ENCODE peak calls at places on chromosome 2, in seven cellular contexts. D is prostate gland; W is HFFc6; H is right lobe of liver; U is CD4-positive, alpha-beta T cell; J is GM20000; Y is left ventricle myocardium inferior. P is an unnamed sample.

GRCh38 chr2:219689676-219690628 is 62.5 kb downstream of the SLC4A3 start:
- DNase-seq in D (peak; percentile 44), W (peak; percentile 66), H (no peak), U (no peak), J (peak; percentile 59), Y (no peak), P (peak; percentile 68)

GRCh38 chr2:237729681-237730475 is 68.7 kb upstream of the RBM44 start:
- DNase-seq in D (no peak), W (no peak), H (no peak), U (no peak), J (no peak), Y (no peak), P (peak; percentile 88)

GRCh38 chr2:52821631-52822030 is 946.0 kb upstream of the CHAC2 start:
- DNase-seq in D (no peak), W (no peak), H (no peak), U (no peak), J (no peak), Y (no peak), P (peak; percentile 11)

GRCh38 chr2:170554278-170554955 is 160.7 kb upstream of the SP5 start:
- DNase-seq in D (peak; percentile 54), W (no peak), H (peak; percentile 78), U (no peak), J (no peak), Y (peak; percentile 30), P (peak; percentile 85)

GRCh38 chr2:122999823-123000222 is 1025.3 kb upstream of the CNTNAP5 start:
- DNase-seq in D (no peak), W (no peak), H (no peak), U (no peak), J (no peak), Y (no peak), P (no peak)

GRCh38 chr2:200616656-200617055 is 30.8 kb downstream of the AOX1 start:
- DNase-seq in D (no peak), W (no peak), H (no peak), U (no peak), J (no peak), Y (no peak), P (no peak)

GRCh38 chr2:127067620-127068350 is 39.2 kb downstream of the BIN1 start:
- DNase-seq in D (peak; percentile 61), W (peak; percentile 21), H (peak; percentile 87), U (peak; percentile 64), J (peak; percentile 82), Y (peak; percentile 57), P (peak; percentile 97)

GRCh38 chr2:27264753-27265535 is 2.1 kb upstream of the SLC30A3 start:
- DNase-seq in D (peak; percentile 53), W (peak; percentile 28), H (no peak), U (peak; percentile 44), J (peak; percentile 85), Y (peak; percentile 66), P (peak; percentile 96)

GRCh38 chr2:68506170-68506569 is 38.8 kb downstream of the APLF start:
- DNase-seq in D (no peak), W (no peak), H (no peak), U (no peak), J (no peak), Y (no peak), P (no peak)

GRCh38 chr2:232872826-232873225 is 2.8 kb downstream of the SNORC start:
- DNase-seq in D (no peak), W (no peak), H (no peak), U (no peak), J (no peak), Y (no peak), P (peak; percentile 82)

GRCh38 chr2:149703281-149703680 is 115.7 kb upstream of the MMADHC start:
- DNase-seq in D (no peak), W (no peak), H (no peak), U (no peak), J (no peak), Y (no peak), P (no peak)

GRCh38 chr2:96139181-96139758 is 968 bp upstream of the ASTL start:
- DNase-seq in D (no peak), W (no peak), H (no peak), U (no peak), J (no peak), Y (no peak), P (peak; percentile 54)

GRCh38 chr2:239006886-239007285 is 159.0 kb downstream of the TWIST2 start:
- DNase-seq in D (peak; percentile 31), W (peak; percentile 57), H (no peak), U (no peak), J (no peak), Y (no peak), P (peak; percentile 92)

GRCh38 chr2:234426616-234427015 is 70.3 kb downstream of the ARL4C start:
- DNase-seq in D (no peak), W (no peak), H (no peak), U (no peak), J (no peak), Y (no peak), P (no peak)

GRCh38 chr2:100878000-100878786 is 58.3 kb downstream of the NPAS2 start:
- DNase-seq in D (peak; percentile 13), W (no peak), H (peak; percentile 62), U (no peak), J (no peak), Y (peak; percentile 37), P (peak; percentile 76)

GRCh38 chr2:25009954-25010353 is 31.9 kb upstream of the EFR3B start:
- DNase-seq in D (no peak), W (no peak), H (no peak), U (no peak), J (no peak), Y (no peak), P (no peak)

GRCh38 chr2:1551905-1552304 is 138.6 kb downstream of the TPO start:
- DNase-seq in D (no peak), W (no peak), H (no peak), U (no peak), J (no peak), Y (no peak), P (no peak)

GRCh38 chr2:1550658-1551316 is 137.5 kb downstream of the TPO start:
- DNase-seq in D (peak; percentile 33), W (no peak), H (peak; percentile 71), U (peak; percentile 54), J (peak; percentile 81), Y (peak; percentile 47), P (peak; percentile 97)

GRCh38 chr2:1552611-1553010 is 139.3 kb downstream of the TPO start:
- DNase-seq in D (no peak), W (no peak), H (no peak), U (no peak), J (no peak), Y (no peak), P (no peak)

GRCh38 chr2:1548910-1549673 is 135.8 kb downstream of the TPO start:
- DNase-seq in D (no peak), W (peak; percentile 18), H (no peak), U (no peak), J (no peak), Y (no peak), P (peak; percentile 68)

DNA sequence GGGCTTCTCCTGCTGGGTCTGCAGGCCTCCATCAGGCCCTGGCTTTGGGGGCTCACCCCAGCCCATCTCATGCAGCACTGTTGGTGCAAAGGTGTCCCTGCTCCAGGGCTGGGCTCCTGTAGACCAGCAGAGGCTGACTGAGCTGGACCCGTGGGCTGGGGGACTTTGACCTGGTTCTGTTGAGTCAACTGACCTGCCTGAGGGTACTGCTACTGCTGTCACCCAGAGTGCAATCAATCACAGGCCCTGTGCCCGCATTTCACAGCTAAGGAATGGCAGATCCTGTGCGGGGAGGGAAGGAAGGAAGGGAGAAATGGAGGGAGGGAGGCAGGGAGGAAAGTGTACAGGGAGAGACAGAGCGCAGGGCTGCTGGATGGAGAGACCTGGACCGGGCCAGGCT is 136.8 kb downstream of the TPO start:
- DNase-seq in D (no peak), W (no peak), H (peak; percentile 79), U (no peak), J (no peak), Y (no peak), P (no peak)
- TF ChIP-seq CTCF in D (no peak), W (no peak), H (no peak), U (no peak), J (no peak), Y (no peak), P (no peak)

DNA sequence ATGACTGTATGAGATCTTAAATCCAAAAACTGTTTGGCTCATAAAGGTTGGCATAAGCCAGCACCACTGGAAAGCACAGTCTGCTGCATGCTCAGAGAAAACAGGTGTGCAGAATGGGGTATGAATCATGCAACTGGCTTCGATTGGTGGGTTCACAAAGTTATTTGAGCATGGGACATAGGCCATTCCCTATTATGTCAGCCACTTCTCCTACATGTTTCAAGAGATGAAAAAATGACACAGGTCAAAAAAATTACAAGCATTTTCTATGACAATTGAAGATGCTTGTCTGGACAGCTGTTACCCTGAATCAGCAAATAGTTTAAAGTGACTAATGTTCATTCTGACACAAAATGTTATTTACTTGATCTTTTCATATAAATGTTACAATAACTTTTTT is 351.7 kb downstream of the IRS1 start:
- DNase-seq in D (no peak), W (peak; percentile 46), H (no peak), U (no peak), J (no peak), Y (no peak), P (no peak)
- TF ChIP-seq CTCF in D (no peak), W (no peak), H (no peak), U (no peak), J (no peak), Y (no peak), P (no peak)

DNA sequence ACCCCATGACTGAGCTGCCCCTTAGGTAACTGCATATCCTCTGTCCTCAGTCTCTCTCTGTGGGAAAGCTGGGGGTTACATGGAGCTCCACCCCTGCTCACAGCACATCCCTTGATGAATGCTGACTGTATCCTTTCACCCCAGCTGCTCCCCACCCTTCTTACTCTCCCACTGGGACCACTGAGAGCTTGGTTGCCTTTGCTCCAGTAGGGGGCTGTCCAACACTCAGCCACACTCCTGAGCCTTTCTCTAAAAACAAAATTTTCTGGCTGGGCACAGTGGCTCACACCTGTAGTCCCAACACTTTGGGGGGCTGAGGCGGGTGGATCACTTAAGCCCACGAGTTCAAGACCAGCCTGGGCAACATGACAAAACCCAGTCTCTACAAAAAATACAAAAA is 89.2 kb upstream of the MSH2 start:
- DNase-seq in D (no peak), W (no peak), H (no peak), U (no peak), J (no peak), Y (no peak), P (no peak)
- TF ChIP-seq CTCF in D (no peak), W (peak; percentile 45), H (no peak), U (no peak), J (peak; percentile 29), Y (no peak), P (no peak)

DNA sequence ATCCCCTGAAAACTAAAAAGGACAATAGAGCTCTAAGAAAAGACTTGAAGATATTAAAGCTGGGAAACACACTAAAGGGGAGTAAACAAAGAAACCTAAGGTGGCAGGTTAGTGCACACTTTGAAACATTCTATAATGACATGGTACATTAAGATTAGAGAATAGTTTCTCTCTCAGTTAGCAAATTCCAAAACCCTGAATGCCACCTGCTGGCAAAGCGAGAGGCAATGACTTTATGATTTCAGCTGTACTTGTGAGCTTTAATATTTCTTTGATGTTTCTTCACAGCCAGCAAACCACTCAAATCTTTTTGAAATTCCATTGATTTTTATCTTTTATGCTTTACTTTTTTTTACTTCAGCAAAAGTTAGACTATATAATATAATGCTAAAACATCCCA is 86.3 kb downstream of the LRP2 start:
- DNase-seq in D (no peak), W (no peak), H (no peak), U (no peak), J (no peak), Y (no peak), P (no peak)
- TF ChIP-seq CTCF in D (peak; percentile 15), W (no peak), H (peak; percentile 21), U (no peak), J (no peak), Y (peak; percentile 46), P (peak; percentile 21)

GRCh38 chr2:212939777-212940531 is 211.5 kb downstream of the IKZF2 start:
- DNase-seq in D (peak; percentile 91), W (no peak), H (no peak), U (no peak), J (no peak), Y (no peak), P (no peak)
- TF ChIP-seq CTCF in D (no peak), W (no peak), H (no peak), U (no peak), J (no peak), Y (no peak), P (no peak)